ENCODE peak calls at places on chromosomes 5 and 9, in six cellular contexts. N is CD8-positive, alpha-beta T cell; G is neural crest cell; L is body of pancreas; U is choroid plexus epithelial cell; X is Peyer's patch. B is an unnamed sample.
A peak's percentile ranks its signal among the peaks of the same experiment; 100 is the strongest.

GRCh38 chr9:123302348-123303214 is 34.2 kb upstream of the STRBP start:
- DNase-seq in X (no peak), U (peak; percentile 9), L (no peak), G (no peak), N (peak; percentile 22), B (no peak)

GRCh38 chr9:137804908-137805356 is 72.7 kb upstream of the CACNA1B start:
- DNase-seq in G (no peak), N (no peak), U (no peak), L (no peak), X (no peak), B (no peak)

GRCh38 chr9:16191691-16192402 is 639.0 kb downstream of the CCDC171 start:
- DNase-seq in L (peak; percentile 69), U (peak; percentile 95), G (peak; percentile 86), N (peak; percentile 40), X (peak; percentile 84), B (peak; percentile 44)

GRCh38 chr5:33067291-33067690 is 356.2 kb downstream of the NPR3 start:
- DNase-seq in N (no peak), G (no peak), U (no peak), X (no peak), L (no peak), B (no peak)

GRCh38 chr9:34547960-34548603 is 25.3 kb upstream of the ENHO start:
- DNase-seq in G (peak; percentile 83), X (peak; percentile 81), U (peak; percentile 71), L (peak; percentile 91), N (peak; percentile 30), B (no peak)

GRCh38 chr5:33800221-33800950 is 91.4 kb downstream of the ADAMTS12 start:
- DNase-seq in U (no peak), X (no peak), L (no peak), N (no peak), G (no peak), B (no peak)

GRCh38 chr5:136656811-136657210 is 291.5 kb upstream of the TRPC7 start:
- DNase-seq in G (no peak), U (peak; percentile 41), N (no peak), X (no peak), L (no peak), B (no peak)

GRCh38 chr9:76796296-76796695 is 32.1 kb downstream of the PCA3 start:
- DNase-seq in U (no peak), G (no peak), X (no peak), L (no peak), N (no peak), B (no peak)

GRCh38 chr5:80960531-80961375 is 590 bp downstream of the RASGRF2 start:
- DNase-seq in G (peak; percentile 6), N (peak; percentile 51), U (peak; percentile 28), X (peak; percentile 67), L (peak; percentile 13), B (no peak)

GRCh38 chr5:141695627-141696180 is 13.7 kb upstream of the ARAP3 start:
- DNase-seq in G (no peak), U (no peak), N (no peak), L (no peak), X (no peak), B (no peak)

GRCh38 chr5:53170748-53171349 is 61.3 kb upstream of the MOCS2 start:
- DNase-seq in X (no peak), U (peak; percentile 72), L (no peak), G (peak; percentile 4), N (no peak), B (peak; percentile 21)

GRCh38 chr5:103582364-103582763 is 19.8 kb upstream of the NUDT12 start:
- DNase-seq in G (peak; percentile 43), U (peak; percentile 81), X (no peak), L (peak; percentile 47), N (no peak), B (peak; percentile 21)

GRCh38 chr5:174436805-174437204 is 287.6 kb upstream of the MSX2 start:
- DNase-seq in X (no peak), N (no peak), L (no peak), G (no peak), U (no peak), B (no peak)

GRCh38 chr9:93585259-93585658 is 8.9 kb downstream of the PHF2 start:
- DNase-seq in U (no peak), G (no peak), X (no peak), N (peak; percentile 4), L (no peak), B (no peak)

GRCh38 chr9:111948958-111949357 is 52.3 kb downstream of the UGCG start:
- DNase-seq in U (no peak), X (no peak), N (no peak), G (no peak), L (no peak), B (no peak)

GRCh38 chr5:141883184-141883947 is 5.2 kb upstream of the PCDH1 start:
- DNase-seq in L (peak; percentile 61), X (peak; percentile 53), G (peak; percentile 79), N (no peak), U (peak; percentile 37), B (no peak)

GRCh38 chr9:131122158-131122557 is 3.2 kb upstream of the NUP214 start:
- DNase-seq in L (no peak), U (no peak), X (no peak), N (no peak), G (no peak), B (no peak)

GRCh38 chr9:136722093-136722968 is 10.0 kb downstream of the DIPK1B start:
- DNase-seq in U (no peak), L (no peak), G (no peak), X (no peak), N (no peak), B (no peak)

GRCh38 chr9:26947736-26948135 is 694 bp upstream of the PLAA start:
- DNase-seq in G (no peak), N (no peak), U (no peak), X (no peak), L (no peak), B (no peak)

GRCh38 chr5:7747728-7748127 is 103.2 kb downstream of the CFAP90 start:
- DNase-seq in U (no peak), G (no peak), N (no peak), L (no peak), X (no peak), B (no peak)

GRCh38 chr5:7741415-7742065 is 109.4 kb downstream of the CFAP90 start:
- DNase-seq in U (no peak), G (no peak), X (no peak), N (no peak), L (no peak), B (no peak)

GRCh38 chr5:7742241-7742656 is 108.7 kb downstream of the CFAP90 start:
- DNase-seq in G (no peak), N (no peak), L (no peak), X (no peak), U (no peak), B (no peak)

DNA sequence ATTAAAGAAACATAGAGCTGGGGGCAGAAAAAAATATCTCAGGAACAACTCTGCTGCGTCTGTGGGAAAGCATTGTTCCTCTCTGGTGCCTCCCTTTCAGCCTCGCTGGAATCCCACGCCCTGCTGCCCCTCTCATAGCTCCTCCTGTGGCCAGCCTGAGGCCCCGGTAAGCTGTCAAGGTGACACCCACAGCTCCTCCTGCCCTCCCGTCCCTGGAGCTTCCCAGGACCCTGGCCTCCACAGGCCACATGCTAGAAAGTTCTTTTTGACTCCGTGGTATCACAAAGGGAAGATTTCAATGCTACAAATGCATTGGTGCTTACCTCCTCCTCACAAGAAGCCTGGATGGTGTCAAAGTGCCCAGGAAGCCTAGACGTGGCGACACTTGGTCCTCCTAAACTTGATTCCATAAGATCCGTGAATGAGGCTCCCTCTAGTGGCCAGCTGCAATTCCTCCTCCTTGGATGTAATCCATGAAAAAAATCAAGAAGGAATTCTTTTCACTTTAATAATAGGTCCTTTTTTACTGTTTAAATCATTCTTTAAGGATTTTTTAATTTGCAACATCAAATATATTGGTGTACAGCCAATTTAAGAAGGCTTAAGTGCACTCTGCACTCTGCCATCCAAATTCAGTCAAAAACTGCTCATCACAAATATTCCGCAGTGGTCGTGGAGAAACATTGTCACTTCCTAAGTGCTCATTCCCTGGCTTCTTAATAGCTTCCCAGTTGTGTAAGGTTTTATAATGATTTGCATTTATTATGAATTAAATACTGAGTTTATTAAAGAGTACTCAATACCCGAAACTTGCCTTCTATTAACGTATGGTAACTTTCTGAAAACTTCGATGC is 104.8 kb downstream of the CFAP90 start:
- DNase-seq in U (peak; percentile 83), X (peak; percentile 57), N (peak; percentile 33), G (peak; percentile 86), L (peak; percentile 77), B (peak; percentile 48)
- TF ChIP-seq CTCF in U (peak; percentile 91), X (peak; percentile 64), N (peak; percentile 71), G (peak; percentile 95), L (peak; percentile 79), B (peak; percentile 95)

GRCh38 chr9:100472725-100473261 is at the start of gene TMEFF1:
- DNase-seq in U (no peak), N (peak; percentile 21), X (peak; percentile 49), G (peak; percentile 70), L (peak; percentile 61), B (no peak)
- TF ChIP-seq CTCF in U (peak; percentile 21), N (no peak), X (no peak), G (peak; percentile 49), L (no peak), B (no peak)

DNA sequence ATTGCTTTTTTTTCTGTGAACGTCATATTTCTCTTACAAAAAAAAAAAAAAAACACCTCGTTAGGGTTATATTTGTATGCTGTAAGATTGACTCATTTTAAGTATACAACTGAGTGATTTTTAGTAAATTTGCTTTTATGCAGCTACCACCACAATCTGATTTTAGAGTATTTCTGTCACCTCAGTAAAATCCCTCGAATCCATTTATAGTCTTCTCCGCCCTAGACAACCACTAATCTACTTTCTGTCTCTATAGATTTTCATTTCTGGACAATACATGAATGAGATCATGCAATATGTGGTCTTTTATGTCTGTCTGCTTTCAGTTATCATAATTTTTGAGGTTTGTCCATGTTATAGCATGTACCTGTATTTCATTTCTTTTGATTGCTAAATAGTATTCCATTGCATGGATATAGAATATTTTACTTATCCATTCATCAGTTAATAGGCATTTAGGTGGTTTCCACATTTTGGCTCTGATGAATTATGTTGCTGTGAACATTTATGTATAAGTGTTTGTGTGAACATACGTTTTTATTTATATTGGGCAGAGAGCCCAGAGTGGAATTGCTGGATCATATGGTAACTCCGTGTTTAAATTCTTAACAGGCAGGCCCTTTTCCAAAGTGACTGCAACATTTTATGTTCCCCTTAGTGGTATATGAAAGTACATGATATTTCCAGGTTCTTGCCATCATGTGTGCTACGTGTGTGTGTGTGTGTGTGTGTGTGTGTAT is 171.4 kb downstream of the SGCD start:
- DNase-seq in G (no peak), X (no peak), L (no peak), U (no peak), N (no peak), B (no peak)
- TF ChIP-seq CTCF in G (no peak), X (no peak), L (no peak), U (no peak), N (no peak), B (no peak)

GRCh38 chr5:101045689-101046088 is 142.6 kb upstream of the ST8SIA4 start:
- DNase-seq in N (no peak), U (peak; percentile 47), X (no peak), G (no peak), L (no peak), B (no peak)
- TF ChIP-seq CTCF in N (peak; percentile 39), U (peak; percentile 35), X (peak; percentile 17), G (no peak), L (no peak), B (no peak)

GRCh38 chr9:91424403-91425176 is 958 bp upstream of the NFIL3 start:
- DNase-seq in N (peak; percentile 61), G (peak; percentile 30), L (peak; percentile 86), X (peak; percentile 84), U (peak; percentile 91), B (no peak)
- TF ChIP-seq CTCF in N (no peak), G (no peak), L (peak; percentile 22), X (no peak), U (peak; percentile 31), B (no peak)

GRCh38 chr9:88174324-88174723 is 36.0 kb upstream of the SPATA31C2 start:
- DNase-seq in U (peak; percentile 15), N (no peak), X (no peak), L (no peak), G (no peak), B (no peak)
- TF ChIP-seq CTCF in U (peak; percentile 42), N (no peak), X (no peak), L (no peak), G (no peak), B (no peak)